ENCODE peak calls at places on chromosomes 4 and X, in seven cellular contexts. S, V, X, L, J, I and A are unnamed samples.

GRCh38 chr4:41143721-41144379 is 70.5 kb downstream of the APBB2 start:
- DNase-seq in J (no peak), X (no peak), V (no peak), I (no peak), S (no peak), L (no peak), A (no peak)

GRCh38 chr4:55079451-55080173 is 45.8 kb downstream of the KDR start:
- DNase-seq in L (no peak), I (no peak), S (no peak), V (no peak), J (no peak), X (no peak), A (peak; percentile 20)

GRCh38 chr4:5460106-5460801 is 248.1 kb downstream of the EVC2 start:
- DNase-seq in L (peak; percentile 71), X (no peak), S (peak; percentile 60), J (peak; percentile 13), I (no peak), V (peak; percentile 51), A (no peak)

GRCh38 chr4:74158561-74159396 is 861 bp downstream of the MTHFD2L start:
- DNase-seq in V (no peak), J (no peak), L (no peak), S (no peak), I (no peak), X (no peak), A (no peak)

GRCh38 chr4:20432098-20432497 is 180.4 kb downstream of the SLIT2 start:
- DNase-seq in L (no peak), V (no peak), J (no peak), I (no peak), S (no peak), X (no peak), A (no peak)

GRCh38 chrX:72051589-72051988 is 80.1 kb downstream of the RTL5 start:
- DNase-seq in X (no peak), J (no peak), S (no peak), I (no peak), L (no peak), V (no peak), A (no peak)

GRCh38 chr4:74531952-74532794 is 87.2 kb downstream of the AREG start:
- DNase-seq in J (peak; percentile 75), I (no peak), L (peak; percentile 82), X (no peak), S (no peak), V (peak; percentile 27), A (peak; percentile 42)

GRCh38 chrX:104254442-104255115 is at the start of gene ESX1:
- DNase-seq in I (no peak), X (no peak), J (no peak), S (no peak), V (no peak), L (peak; percentile 51), A (peak; percentile 24)

GRCh38 chrX:110241816-110242215 is 76.1 kb downstream of the AMMECR1 start:
- DNase-seq in V (no peak), J (no peak), X (peak; percentile 64), S (no peak), I (no peak), L (no peak), A (no peak)

GRCh38 chrX:103063191-103063845 is 653 bp downstream of the BEX1 start:
- DNase-seq in V (no peak), L (peak; percentile 60), J (no peak), X (no peak), S (no peak), I (no peak), A (no peak)

GRCh38 chr4:3013323-3013722 is 50.0 kb downstream of the GRK4 start:
- DNase-seq in V (no peak), J (no peak), S (no peak), X (no peak), I (no peak), L (no peak), A (no peak)

GRCh38 chrX:340641-341423 is 22.2 kb upstream of the GTPBP6 start:
- DNase-seq in S (peak; percentile 68), X (no peak), V (no peak), L (no peak), J (no peak), I (no peak), A (peak; percentile 48)

GRCh38 chrX:30593435-30594200 is 16.1 kb upstream of the TASL start:
- DNase-seq in X (no peak), I (no peak), V (no peak), S (no peak), L (peak; percentile 16), J (no peak), A (no peak)

GRCh38 chr4:25162566-25162965 is 2.3 kb upstream of the SEPSECS start:
- DNase-seq in X (no peak), L (no peak), I (no peak), J (no peak), S (no peak), V (no peak), A (no peak)

GRCh38 chr4:25158817-25159216 is 1.4 kb downstream of the SEPSECS start:
- DNase-seq in J (no peak), V (no peak), L (no peak), S (no peak), I (no peak), X (no peak), A (no peak)

GRCh38 chr4:25161599-25161960 is 1.3 kb upstream of the SEPSECS start:
- DNase-seq in I (no peak), J (no peak), X (no peak), L (no peak), V (no peak), S (no peak), A (peak; percentile 23)

GRCh38 chr4:25159837-25160713 is at the start of gene SEPSECS:
- DNase-seq in V (peak; percentile 86), X (peak; percentile 99), I (peak; percentile 42), L (peak; percentile 95), S (peak; percentile 99), J (peak; percentile 93), A (peak; percentile 93)

GRCh38 chr4:25160714-25161598 is 707 bp upstream of the SEPSECS start:
- DNase-seq in I (peak; percentile 8), S (no peak), L (no peak), J (no peak), X (no peak), V (peak; percentile 36), A (no peak)
- TF ChIP-seq POLR2AphosphoS5 in I (no peak), S (no peak), L (no peak), J (peak; percentile 38), X (no peak), V (peak; percentile 71), A (no peak)

GRCh38 chrX:18877472-18877871 is 106.4 kb downstream of the PHKA2 start:
- DNase-seq in X (no peak), J (no peak), V (no peak), S (no peak), I (no peak), L (no peak), A (no peak)
- TF ChIP-seq POLR2AphosphoS5 in X (no peak), J (no peak), V (no peak), S (no peak), I (no peak), L (no peak), A (no peak)

GRCh38 chr4:87506974-87507701 is 22.0 kb downstream of the SPARCL1 start:
- DNase-seq in X (no peak), S (no peak), J (no peak), L (no peak), V (no peak), I (no peak), A (no peak)
- TF ChIP-seq POLR2AphosphoS5 in X (peak; percentile 27), S (peak; percentile 7), J (no peak), L (no peak), V (no peak), I (no peak), A (no peak)

DNA sequence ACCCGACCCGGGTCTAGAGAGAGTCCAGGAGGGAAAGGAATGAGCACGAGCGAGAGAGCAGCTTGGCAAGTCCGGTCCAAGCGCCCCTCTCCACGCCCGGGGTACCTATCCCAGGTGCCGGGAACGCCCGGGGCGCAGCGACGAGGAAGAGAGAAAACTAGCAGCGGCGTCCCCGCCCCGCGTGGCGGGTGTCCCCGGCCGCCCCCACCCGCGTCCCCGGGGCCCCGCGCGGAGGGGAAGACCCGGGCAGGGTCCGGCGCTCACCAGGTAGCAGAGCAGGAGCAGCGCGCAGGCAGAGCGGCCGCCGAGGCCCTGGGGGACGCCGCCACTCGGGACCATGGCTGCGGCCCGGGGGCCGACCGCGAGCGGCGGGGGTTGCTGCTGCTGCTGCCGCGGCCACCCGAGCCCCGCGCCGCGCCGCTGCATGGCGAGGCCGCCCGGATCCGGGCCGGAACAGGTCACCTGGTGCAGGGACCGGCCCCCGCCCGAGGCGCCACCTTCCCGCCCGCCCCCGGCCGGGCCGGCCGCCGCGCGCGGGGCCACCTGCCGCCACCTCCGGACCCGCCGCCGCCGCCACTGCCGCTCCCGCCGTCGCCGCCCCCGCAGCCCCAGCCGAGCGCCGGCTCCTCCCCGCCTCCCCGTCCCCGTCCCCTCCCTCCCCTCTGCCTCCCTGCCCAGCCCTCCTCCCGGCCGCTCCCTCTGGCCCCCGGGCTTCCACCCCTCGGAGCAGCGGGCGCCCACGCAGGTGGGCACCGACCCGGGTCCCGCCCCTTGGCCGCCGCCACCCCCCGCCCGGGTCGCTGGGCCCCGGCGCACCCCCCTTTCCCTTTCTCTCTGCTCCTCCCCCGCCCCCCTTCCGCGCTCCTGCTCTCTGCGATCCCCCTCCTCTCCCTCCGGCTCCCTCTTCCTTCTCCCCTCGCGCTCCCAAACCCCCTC is at the start of gene SEL1L3:
- DNase-seq in V (peak; percentile 92), J (no peak), S (no peak), L (peak; percentile 89), X (peak; percentile 79), I (peak; percentile 66), A (peak; percentile 69)
- TF ChIP-seq POLR2AphosphoS5 in V (no peak), J (no peak), S (no peak), L (peak; percentile 19), X (no peak), I (no peak), A (no peak)